ENCODE peak calls at places on chromosome 1, in ten cellular contexts. B, L, Y, D, E, Q, W, F, N and H are unnamed samples.

GRCh38 chr1:99501871-99502270 is 144.0 kb upstream of the PALMD start:
- DNase-seq in L (no peak), E (no peak), W (no peak), D (no peak), F (no peak), Q (no peak), Y (no peak), B (no peak), N (no peak), H (no peak)

GRCh38 chr1:218778731-218779130 is 394.9 kb upstream of the LYPLAL1 start:
- DNase-seq in F (no peak), W (no peak), B (no peak), Y (no peak), Q (no peak), N (no peak), E (no peak), D (no peak), L (no peak), H (no peak)

GRCh38 chr1:168627370-168627769 is 51.0 kb downstream of the XCL1 start:
- DNase-seq in Y (no peak), F (no peak), D (no peak), N (no peak), W (no peak), E (no peak), Q (no peak), L (no peak), B (no peak), H (no peak)

GRCh38 chr1:234963180-234963903 is 165.3 kb downstream of the TOMM20 start:
- DNase-seq in D (peak; percentile 84), N (peak; percentile 76), W (no peak), Q (peak; percentile 91), L (peak; percentile 86), F (no peak), B (peak; percentile 97), E (peak; percentile 88), Y (peak; percentile 94), H (peak; percentile 56)

GRCh38 chr1:63691672-63692425 is 82.0 kb upstream of the ROR1 start:
- DNase-seq in Y (no peak), N (peak; percentile 47), F (peak; percentile 81), B (peak; percentile 68), L (peak; percentile 90), D (peak; percentile 65), E (peak; percentile 77), Q (peak; percentile 82), W (peak; percentile 84), H (peak; percentile 73)

GRCh38 chr1:117534995-117535467 is 70.8 kb upstream of the TENT5C start:
- DNase-seq in B (peak; percentile 85), Y (no peak), E (no peak), D (peak; percentile 18), L (peak; percentile 30), N (peak; percentile 65), W (peak; percentile 91), Q (peak; percentile 43), F (peak; percentile 88), H (peak; percentile 69)

GRCh38 chr1:185420588-185421081 is 103.6 kb upstream of the IVNS1ABP start:
- DNase-seq in L (no peak), W (no peak), Q (no peak), F (no peak), Y (no peak), D (no peak), B (no peak), E (no peak), N (no peak), H (peak; percentile 6)

GRCh38 chr1:31413405-31414005 is 492 bp downstream of the SERINC2 start:
- DNase-seq in L (no peak), F (peak; percentile 70), Q (peak; percentile 93), E (no peak), Y (peak; percentile 85), W (peak; percentile 11), B (no peak), N (no peak), D (peak; percentile 76), H (no peak)

GRCh38 chr1:154661110-154661509 is 53.1 kb upstream of the ADAR start:
- DNase-seq in L (no peak), Y (no peak), N (no peak), B (peak; percentile 11), D (no peak), E (no peak), Q (no peak), W (no peak), F (no peak), H (no peak)

GRCh38 chr1:229023651-229024295 is 247.1 kb upstream of the RAB4A start:
- DNase-seq in B (no peak), Q (no peak), D (no peak), Y (peak; percentile 81), W (no peak), L (no peak), F (no peak), E (no peak), N (no peak), H (no peak)

GRCh38 chr1:187840557-187840956 is 1011.8 kb downstream of the PLA2G4A start:
- DNase-seq in Q (no peak), L (no peak), D (no peak), B (no peak), E (no peak), Y (no peak), F (no peak), N (no peak), W (no peak), H (no peak)

GRCh38 chr1:201570886-201571624 is 32.1 kb downstream of the NAV1 start:
- DNase-seq in D (no peak), W (no peak), B (peak; percentile 18), E (no peak), Q (no peak), F (no peak), N (no peak), Y (no peak), L (no peak), H (no peak)

GRCh38 chr1:77202746-77203145 is 16.5 kb downstream of the PIGK start:
- DNase-seq in F (no peak), D (no peak), B (no peak), E (no peak), Y (no peak), L (no peak), N (no peak), W (no peak), Q (no peak), H (no peak)

DNA sequence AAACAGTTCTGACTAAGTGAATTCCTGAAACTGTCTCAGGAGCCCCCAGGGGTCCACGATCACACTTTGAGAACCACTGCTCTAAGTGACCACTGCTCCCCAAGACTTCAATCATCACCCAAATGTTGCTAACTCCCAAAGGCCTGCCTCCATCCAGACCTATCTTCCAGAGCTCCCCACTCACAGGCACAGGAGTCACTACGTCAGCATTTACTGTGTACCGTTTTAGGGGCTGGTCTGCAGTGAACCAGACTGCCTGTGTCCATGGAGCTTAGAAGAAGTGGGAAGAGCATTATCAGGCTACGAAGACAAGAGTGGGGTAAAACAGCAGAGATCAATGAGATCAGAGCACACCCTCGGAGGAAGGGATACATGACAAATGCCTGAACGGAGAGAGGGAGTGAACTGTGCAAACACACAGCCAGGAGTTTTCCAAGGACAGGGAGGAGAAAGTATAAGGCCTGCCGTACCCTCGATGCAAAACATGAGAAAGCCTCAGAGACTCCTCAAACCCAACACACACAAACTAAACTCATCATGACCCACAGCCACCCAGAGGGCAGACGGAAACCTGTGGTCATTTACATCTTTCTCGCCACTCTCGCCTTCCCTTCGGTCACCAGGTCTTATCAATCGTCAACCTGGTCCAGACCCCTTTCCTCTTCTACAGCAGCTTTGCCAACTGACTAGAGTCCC is 10.1 kb downstream of the GNB1 start:
- DNase-seq in F (no peak), E (no peak), N (no peak), L (no peak), Q (no peak), W (no peak), Y (peak; percentile 17), D (no peak), B (no peak), H (no peak)
- H3K4me3 ChIP-seq in F (no peak overlapping the region), E (no peak overlapping the region), N (no peak overlapping the region), L (no peak overlapping the region), Q (no peak overlapping the region), W (no peak overlapping the region), Y (no peak overlapping the region), D (no peak overlapping the region), B (no peak overlapping the region), H (no peak overlapping the region)

GRCh38 chr1:53683986-53684740 is 54.8 kb downstream of the GLIS1 start:
- DNase-seq in W (no peak), E (no peak), L (no peak), Y (no peak), Q (no peak), F (peak; percentile 41), B (no peak), D (no peak), N (no peak), H (no peak)
- H3K4me3 ChIP-seq in W (no peak overlapping the region), E (no peak overlapping the region), L (no peak overlapping the region), Y (no peak overlapping the region), Q (no peak overlapping the region), F (no peak overlapping the region), B (no peak overlapping the region), D (no peak overlapping the region), N (no peak overlapping the region), H (no peak overlapping the region)

DNA sequence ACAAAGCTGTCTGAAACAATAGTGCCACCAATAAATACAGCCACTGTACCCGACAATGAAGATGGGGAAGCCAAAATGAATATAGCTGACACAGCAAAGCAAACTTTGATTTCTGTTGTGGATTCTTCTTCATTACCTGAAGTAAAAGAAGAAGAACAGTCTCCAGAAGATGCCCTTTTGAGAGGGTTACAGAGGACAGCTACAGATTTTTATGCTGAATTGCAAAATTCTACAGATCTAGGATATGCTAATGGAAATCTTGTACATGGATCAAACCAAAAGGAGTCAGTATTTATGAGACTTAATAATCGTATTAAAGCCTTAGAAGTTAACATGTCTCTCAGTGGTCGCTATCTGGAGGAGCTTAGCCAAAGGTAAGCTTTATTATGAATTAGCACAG is 56.6 kb downstream of the SUCO start:
- DNase-seq in E (no peak), D (no peak), L (no peak), F (no peak), W (no peak), Q (no peak), Y (no peak), N (no peak), B (no peak), H (no peak)
- H3K4me3 ChIP-seq in E (no peak overlapping the region), D (no peak overlapping the region), L (no peak overlapping the region), F (no peak overlapping the region), W (no peak overlapping the region), Q (no peak overlapping the region), Y (no peak overlapping the region), N (no peak overlapping the region), B (no peak overlapping the region), H (no peak overlapping the region)

DNA sequence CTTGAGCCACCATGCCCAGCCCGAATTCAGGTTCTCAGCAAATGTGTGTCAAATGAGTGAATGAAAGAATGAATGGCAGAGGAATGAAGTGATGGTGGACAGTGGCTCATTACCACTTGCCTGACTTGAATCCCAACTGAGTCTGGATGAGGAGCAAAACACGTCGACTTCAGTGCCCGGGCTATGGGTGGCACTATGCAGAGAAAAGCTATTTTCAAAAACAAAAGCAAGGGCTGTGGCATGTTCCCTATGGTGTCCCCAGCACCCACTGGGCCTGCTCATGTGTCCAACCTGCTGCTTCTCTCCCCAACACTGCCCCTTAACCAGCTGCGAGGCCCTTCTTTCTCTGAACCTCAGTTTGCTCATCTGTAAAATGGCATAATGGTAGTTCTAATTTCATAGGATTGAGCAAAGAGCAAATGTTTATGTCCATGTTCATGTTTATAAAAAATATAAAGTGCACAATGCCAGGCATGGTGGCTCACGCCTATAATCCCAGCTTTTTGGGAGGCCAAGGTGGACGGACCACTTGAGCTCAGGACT is 4.3 kb upstream of the MAD2L2 start:
- DNase-seq in N (no peak), W (no peak), L (no peak), F (no peak), E (no peak), Q (no peak), D (no peak), Y (no peak), B (no peak), H (no peak)
- H3K4me3 ChIP-seq in N (no peak overlapping the region), W (no peak overlapping the region), L (no peak overlapping the region), F (no peak overlapping the region), E (no peak overlapping the region), Q (no peak overlapping the region), D (no peak overlapping the region), Y (no peak overlapping the region), B (no peak overlapping the region), H (no peak overlapping the region)